ENCODE peak calls at places on chromosomes 1 and 21, in six cellular contexts. K is endodermal cell, I is SK-N-SH, A is ovary, Q is type B pancreatic cell, F is endothelial cell of umbilical vein. M is an unnamed sample.

GRCh38 chr1:60813051-60813450 is 269.3 kb upstream of the NFIA start:
- DNase-seq in K (no peak), I (no peak), A (no peak), Q (no peak), F (no peak), M (no peak)

GRCh38 chr21:37565530-37566223 is 199.1 kb downstream of the DYRK1A start:
- DNase-seq in K (no peak), I (no peak), A (no peak), Q (no peak), F (no peak), M (no peak)

GRCh38 chr1:181097242-181097641 is 8.7 kb downstream of the IER5 start:
- DNase-seq in K (no peak), I (peak), A (no peak), Q (no peak), F (no peak), M (peak)

GRCh38 chr1:53094533-53094919 is 32.5 kb downstream of the PODN start:
- DNase-seq in K (no peak), I (no peak), A (no peak), Q (no peak), F (no peak), M (peak)

GRCh38 chr1:74937176-74937575 is 197.0 kb upstream of the LHX8 start:
- DNase-seq in K (no peak), I (no peak), A (no peak), Q (no peak), F (no peak), M (no peak)

GRCh38 chr1:12296623-12297022 is 66.8 kb downstream of the VPS13D start:
- DNase-seq in K (no peak), I (no peak), A (no peak), Q (no peak), F (peak), M (no peak)

GRCh38 chr1:221793439-221794078 is 51.7 kb upstream of the DUSP10 start:
- DNase-seq in K (no peak), I (no peak), A (no peak), Q (no peak), F (no peak), M (no peak)

GRCh38 chr1:46102769-46103476 is 29.5 kb downstream of the PIK3R3 start:
- DNase-seq in K (no peak), I (no peak), A (no peak), Q (no peak), F (no peak), M (no peak)

GRCh38 chr1:222331765-222332164 is 216.1 kb downstream of the HHIPL2 start:
- DNase-seq in K (no peak), I (no peak), A (no peak), Q (no peak), F (no peak), M (no peak)

GRCh38 chr1:80217377-80217986 is 1211.0 kb upstream of the ADGRL4 start:
- DNase-seq in K (peak), I (peak), A (no peak), Q (no peak), F (peak), M (no peak)

GRCh38 chr1:232476538-232476950 is 153.4 kb downstream of the SIPA1L2 start:
- DNase-seq in K (no peak), I (no peak), A (no peak), Q (no peak), F (no peak), M (no peak)

GRCh38 chr1:180632326-180633088 is 685 bp downstream of the XPR1 start:
- DNase-seq in K (peak), I (peak), A (peak), Q (peak), F (peak), M (peak)

GRCh38 chr1:202579806-202580205 is 130.4 kb downstream of the SYT2 start:
- DNase-seq in K (no peak), I (no peak), A (no peak), Q (no peak), F (no peak), M (no peak)

GRCh38 chr1:165296205-165296604 is 60.3 kb downstream of the LMX1A start:
- DNase-seq in K (no peak), I (no peak), A (no peak), Q (no peak), F (no peak), M (no peak)

GRCh38 chr1:46188295-46189030 is 9.8 kb downstream of the POMGNT1 start:
- DNase-seq in K (peak), I (no peak), A (no peak), Q (no peak), F (no peak), M (no peak)

GRCh38 chr1:167805041-167805556 is 83.3 kb downstream of the MPZL1 start:
- DNase-seq in K (no peak), I (peak), A (no peak), Q (no peak), F (no peak), M (no peak)

GRCh38 chr1:176559474-176560390 is 96.8 kb downstream of the PAPPA2 start:
- DNase-seq in K (peak), I (peak), A (no peak), Q (no peak), F (peak), M (peak)

GRCh38 chr21:44333701-44334636 is 5.2 kb downstream of the CFAP410 start:
- DNase-seq in K (no peak), I (no peak), A (no peak), Q (no peak), F (no peak), M (no peak)

GRCh38 chr1:32865639-32866038 is 5.1 kb downstream of the FNDC5 start:
- DNase-seq in K (no peak), I (no peak), A (no peak), Q (no peak), F (no peak), M (no peak)

GRCh38 chr1:167489581-167490340 is 28.6 kb downstream of the CD247 start:
- DNase-seq in K (peak), I (no peak), A (no peak), Q (no peak), F (no peak), M (no peak)

GRCh38 chr1:109253803-109254620 is 4.7 kb downstream of the CELSR2 start:
- DNase-seq in K (peak), I (peak), A (no peak), Q (no peak), F (no peak), M (peak)

GRCh38 chr1:208183977-208184901 is 59.9 kb downstream of the PLXNA2 start:
- DNase-seq in K (no peak), I (no peak), A (peak), Q (no peak), F (no peak), M (no peak)

GRCh38 chr1:11927866-11928592 is 1.8 kb upstream of the KIAA2013 start:
- DNase-seq in K (no peak), I (no peak), A (no peak), Q (no peak), F (peak), M (no peak)

GRCh38 chr1:82366694-82367093 is 566.0 kb downstream of the ADGRL2 start:
- DNase-seq in K (no peak), I (no peak), A (no peak), Q (no peak), F (peak), M (no peak)

GRCh38 chr1:91791103-91791502 is 94.8 kb downstream of the TGFBR3 start:
- DNase-seq in K (peak), I (no peak), A (no peak), Q (no peak), F (no peak), M (no peak)

GRCh38 chr1:183227963-183228649 is 42.0 kb downstream of the LAMC2 start:
- DNase-seq in K (peak), I (peak), A (no peak), Q (no peak), F (peak), M (peak)

GRCh38 chr1:183231545-183231944 is 45.5 kb downstream of the LAMC2 start:
- DNase-seq in K (no peak), I (no peak), A (no peak), Q (no peak), F (no peak), M (no peak)

GRCh38 chr1:183233113-183233512 is 47.0 kb downstream of the LAMC2 start:
- DNase-seq in K (no peak), I (no peak), A (no peak), Q (no peak), F (no peak), M (no peak)

GRCh38 chr1:183228650-183229220 is 42.7 kb downstream of the LAMC2 start:
- DNase-seq in K (no peak), I (no peak), A (no peak), Q (no peak), F (no peak), M (no peak)

DNA sequence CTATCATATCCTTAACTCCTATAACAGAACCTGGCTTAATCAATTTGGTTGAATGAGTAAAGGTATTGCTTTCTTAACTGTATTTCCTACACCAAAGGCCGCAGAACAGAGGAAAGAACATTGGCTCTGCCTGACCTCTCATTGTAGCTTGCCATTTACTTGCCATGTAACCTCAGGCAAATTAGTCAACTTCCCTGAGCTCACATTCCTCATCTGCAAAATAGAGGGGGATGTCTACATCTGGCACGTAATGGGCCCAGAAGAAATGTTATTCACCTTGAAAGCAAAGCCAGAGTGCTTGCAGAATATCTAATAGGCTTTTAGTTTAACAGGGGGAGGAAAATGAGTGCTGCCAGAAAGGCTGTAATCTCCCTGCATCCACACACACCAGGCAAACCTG is 44.3 kb downstream of the LAMC2 start:
- DNase-seq in K (no peak), I (no peak), A (no peak), Q (no peak), F (peak), M (no peak)
- TF ChIP-seq CTCF in K (no peak), I (no peak), A (no peak), Q (no peak), F (no peak), M (no peak)

GRCh38 chr1:201508809-201509208 is 1.9 kb upstream of the CSRP1 start:
- DNase-seq in K (no peak), I (no peak), A (no peak), Q (no peak), F (no peak), M (no peak)

GRCh38 chr1:201505505-201505893 is 1.4 kb downstream of the CSRP1 start:
- DNase-seq in K (peak), I (no peak), A (no peak), Q (no peak), F (peak), M (no peak)

GRCh38 chr1:201504799-201505504 is 2.0 kb downstream of the CSRP1 start:
- DNase-seq in K (no peak), I (no peak), A (no peak), Q (no peak), F (no peak), M (no peak)

GRCh38 chr1:201506092-201506491 is 831 bp downstream of the CSRP1 start:
- DNase-seq in K (no peak), I (no peak), A (no peak), Q (no peak), F (peak), M (no peak)

DNA sequence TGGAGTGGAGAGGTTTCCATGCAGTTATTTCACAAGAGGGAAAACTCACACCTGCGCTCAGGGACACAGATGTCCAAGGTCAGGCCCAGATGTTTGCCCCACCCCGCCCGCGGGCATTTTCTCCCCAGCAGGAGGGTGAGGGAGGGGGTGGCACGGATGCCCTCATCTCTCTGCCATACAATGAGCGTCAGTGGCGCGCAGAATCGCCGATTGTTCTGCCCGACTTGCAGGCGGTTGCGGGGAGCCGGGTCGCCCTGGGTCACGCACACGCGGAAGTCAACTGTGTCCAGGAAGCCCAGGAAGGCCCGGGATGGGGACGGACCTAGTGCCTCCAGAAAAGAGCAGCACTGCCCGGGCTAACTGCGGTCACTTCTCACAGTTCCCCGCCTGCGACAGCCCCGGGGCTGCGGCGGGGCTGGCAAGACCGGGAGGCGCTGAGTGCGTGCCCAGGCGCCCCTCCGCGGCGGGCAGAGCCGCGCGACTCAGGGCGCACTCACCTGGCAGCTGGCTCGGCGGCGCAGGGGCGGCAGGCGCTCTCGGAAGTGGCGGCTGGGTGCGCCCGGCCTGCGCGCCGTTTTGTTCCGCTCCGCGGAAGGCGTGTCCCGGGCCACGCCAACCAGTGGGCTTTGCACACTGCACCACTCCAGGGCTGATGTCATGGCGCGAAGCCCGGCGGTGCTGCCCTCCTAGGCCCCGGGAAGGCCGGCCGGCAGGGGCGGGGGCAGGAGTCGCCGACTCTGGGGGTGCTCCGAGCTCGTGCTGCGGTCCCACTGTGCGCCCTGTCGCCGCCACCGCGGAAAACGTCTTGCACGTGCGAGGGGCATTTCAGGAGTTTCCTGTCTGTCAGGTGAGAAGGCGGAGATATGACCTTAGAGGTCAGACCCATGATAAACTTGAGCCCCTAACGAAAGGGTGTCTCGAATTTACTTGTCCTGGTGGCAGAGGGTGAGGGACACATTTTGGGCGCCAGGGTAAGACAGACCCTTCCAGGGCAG is at the start of gene CSRP1:
- DNase-seq in K (peak), I (peak), A (peak), Q (no peak), F (peak), M (peak)
- TF ChIP-seq CTCF in K (no peak), I (no peak), A (peak), Q (no peak), F (no peak), M (no peak)

GRCh38 chr1:235980976-235981375 is 83.9 kb downstream of the NID1 start:
- DNase-seq in K (no peak), I (no peak), A (no peak), Q (no peak), F (no peak), M (no peak)
- TF ChIP-seq CTCF in K (no peak), I (no peak), A (no peak), Q (no peak), F (no peak), M (no peak)

GRCh38 chr1:156456625-156457465 is 43.7 kb downstream of the MEF2D start:
- DNase-seq in K (peak), I (peak), A (peak), Q (peak), F (peak), M (peak)
- TF ChIP-seq CTCF in K (no peak), I (no peak), A (no peak), Q (no peak), F (no peak), M (peak)

GRCh38 chr1:217881607-217882332 is 250.6 kb downstream of the SPATA17 start:
- DNase-seq in K (no peak), I (no peak), A (no peak), Q (no peak), F (no peak), M (no peak)
- TF ChIP-seq CTCF in K (peak), I (peak), A (no peak), Q (no peak), F (no peak), M (no peak)